ENCODE peak calls at places on chromosome 17, in five cellular contexts. M is H9, E is trophoblast cell, R is H1, A is mesenchymal stem cell. S is an unnamed sample.

GRCh38 chr17:2906907-2907306 is 110.7 kb downstream of the RAP1GAP2 start:
- DNase-seq in R (no peak), M (peak), E (no peak), A (no peak), S (no peak)

GRCh38 chr17:64774888-64775600 is 112.9 kb upstream of the SMURF2 start:
- DNase-seq in R (no peak), E (no peak), A (no peak), M (no peak), S (no peak)

GRCh38 chr17:32658470-32659418 is 172.0 kb downstream of the CDK5R1 start:
- DNase-seq in M (no peak), E (no peak), R (no peak), A (no peak), S (peak)

GRCh38 chr17:67156269-67157199 is 88.5 kb downstream of the HELZ start:
- DNase-seq in A (no peak), E (no peak), R (no peak), M (no peak), S (no peak)

GRCh38 chr17:3765981-3766380 is 35.0 kb downstream of the ITGAE start:
- DNase-seq in E (no peak), R (no peak), A (no peak), M (no peak), S (no peak)

GRCh38 chr17:67067571-67068517 is 23.5 kb downstream of the CACNG1 start:
- DNase-seq in R (no peak), E (no peak), A (no peak), M (no peak), S (no peak)

GRCh38 chr17:20927586-20927985 is 115.2 kb downstream of the USP22 start:
- DNase-seq in R (no peak), A (no peak), E (no peak), M (no peak), S (no peak)

GRCh38 chr17:76000016-76000754 is 470 bp upstream of the CDK3 start:
- DNase-seq in M (peak), A (peak), R (peak), E (peak), S (peak)

GRCh38 chr17:76988796-76989195 is 120.6 kb downstream of the MGAT5B start:
- DNase-seq in A (no peak), E (no peak), R (no peak), M (no peak), S (no peak)

GRCh38 chr17:7716901-7717755 is at the start of gene DNAH2:
- DNase-seq in M (peak), A (peak), E (peak), R (peak), S (peak)

GRCh38 chr17:77319211-77320031 is 178.7 kb downstream of the SEC14L1 start:
- DNase-seq in R (no peak), M (peak), A (peak), E (peak), S (no peak)

GRCh38 chr17:61378658-61379456 is 20.8 kb upstream of the TBX2 start:
- DNase-seq in R (no peak), A (no peak), E (no peak), M (no peak), S (no peak)

GRCh38 chr17:44919885-44920564 is 4.7 kb upstream of the GFAP start:
- DNase-seq in E (peak), M (peak), A (peak), R (peak), S (peak)

GRCh38 chr17:28147026-28147425 is 104.5 kb downstream of the NLK start:
- DNase-seq in R (no peak), E (no peak), A (no peak), M (no peak), S (no peak)

GRCh38 chr17:10767237-10767636 is 36.7 kb downstream of the TMEM238L start:
- DNase-seq in E (no peak), M (no peak), A (no peak), R (no peak), S (no peak)

GRCh38 chr17:2690165-2691068 is 21.1 kb downstream of the CLUH start:
- DNase-seq in R (no peak), E (no peak), M (peak), A (no peak), S (no peak)

GRCh38 chr17:39404542-39405378 is 3.3 kb upstream of the FBXL20 start:
- DNase-seq in E (peak), R (no peak), A (peak), M (no peak), S (no peak)

GRCh38 chr17:62658136-62658535 is 30.7 kb downstream of the MRC2 start:
- DNase-seq in E (no peak), A (no peak), R (no peak), M (no peak), S (no peak)
- H2BK12ac ChIP-seq in E (no peak), A (no peak), R (no peak), M (no peak), S (no peak)

GRCh38 chr17:62966426-62967110 is 533 bp downstream of the TANC2 start:
- DNase-seq in A (peak), M (peak), R (peak), E (peak), S (peak)

GRCh38 chr17:62965649-62966425 is at the start of gene TANC2:
- DNase-seq in E (peak), A (peak), M (peak), R (peak), S (peak)

GRCh38 chr17:62968445-62968923 is 2.4 kb downstream of the TANC2 start:
- DNase-seq in E (peak), R (no peak), A (peak), M (peak), S (peak)

GRCh38 chr17:62965149-62965648 is 836 bp upstream of the TANC2 start:
- DNase-seq in M (no peak), A (peak), R (no peak), E (peak), S (no peak)

GRCh38 chr17:62967111-62967449 is 1.0 kb downstream of the TANC2 start:
- DNase-seq in E (no peak), M (no peak), R (no peak), A (no peak), S (no peak)
- H2BK120ac ChIP-seq in E (peak), M (no peak), R (no peak), A (no peak), S (no peak)

DNA sequence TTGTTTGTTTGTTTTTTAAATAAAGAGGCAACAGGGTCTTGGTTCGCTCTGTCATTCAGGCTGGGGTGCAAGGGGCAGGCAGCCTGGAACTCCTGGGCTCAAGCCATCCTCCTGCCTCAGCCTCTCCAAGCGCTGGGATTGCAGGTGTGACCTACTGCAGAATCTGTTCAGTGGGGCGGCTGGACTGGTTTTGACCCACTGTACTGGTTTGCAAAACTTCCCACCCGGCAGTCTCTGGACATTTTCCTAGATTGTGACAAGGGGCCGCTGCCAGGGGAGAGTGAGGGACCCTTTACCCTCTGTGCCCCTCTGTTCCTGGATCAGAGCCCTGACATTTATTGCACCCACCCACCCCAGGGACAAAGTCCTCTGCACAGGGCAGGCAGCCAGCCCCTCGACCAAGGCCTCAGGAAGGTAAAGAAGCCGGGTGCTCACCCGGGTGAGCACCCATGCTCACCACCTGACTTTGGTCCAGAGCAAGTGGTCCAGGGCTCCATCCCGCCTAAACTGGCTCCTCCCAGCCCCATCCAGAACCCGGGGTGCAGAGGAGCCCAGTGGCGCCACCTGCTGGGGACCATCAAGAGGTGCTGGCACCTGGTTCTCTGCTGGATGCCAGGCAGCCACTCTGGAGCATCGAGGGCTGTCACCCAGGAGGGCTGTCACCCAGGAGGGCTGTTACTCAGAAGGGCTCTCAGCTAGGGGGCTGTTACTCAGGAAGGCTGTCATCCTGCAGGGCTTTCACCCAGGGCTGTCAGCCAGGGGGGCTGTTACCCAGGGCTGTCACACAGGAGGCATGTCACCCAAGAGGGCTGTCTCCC is 98.9 kb downstream of the TNFRSF13B start:
- DNase-seq in A (peak), E (peak), M (peak), R (peak), S (peak)
- H2BK12ac ChIP-seq in A (no peak), E (no peak), M (no peak), R (no peak), S (peak)

DNA sequence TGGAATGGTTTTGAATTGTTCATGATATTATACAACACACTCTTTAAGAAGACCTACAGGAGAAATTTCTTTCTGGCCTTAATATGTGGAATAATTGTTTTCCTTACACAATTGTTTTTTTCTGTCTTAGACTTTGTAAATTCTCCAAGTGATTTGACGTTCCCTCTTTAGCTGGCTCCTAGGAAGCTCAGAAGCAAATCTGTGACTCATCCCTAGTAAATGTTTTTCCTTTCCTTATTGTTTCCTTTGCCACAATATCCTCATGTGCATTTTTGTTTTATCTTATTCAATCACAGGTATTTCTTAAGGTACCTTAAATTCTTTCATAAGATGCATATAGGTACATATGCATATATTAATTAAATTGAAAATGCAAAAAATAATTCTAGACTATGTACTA is 13.5 kb downstream of the KIAA0753 start:
- DNase-seq in E (no peak), M (no peak), R (no peak), A (no peak), S (no peak)
- H2BK120ac ChIP-seq in E (no peak), M (no peak), R (no peak), A (no peak), S (no peak)